ENCODE peak calls at places on chromosomes 5 and 9, in four cellular contexts. G, I, C and M are unnamed samples.

GRCh38 chr5:172541119-172541763 is 86.9 kb upstream of the SH3PXD2B start:
- DNase-seq in G (no peak), I (no peak), C (no peak), M (peak)

GRCh38 chr5:3893527-3893926 is 297.9 kb downstream of the IRX1 start:
- DNase-seq in G (no peak), I (no peak), C (no peak), M (no peak)

GRCh38 chr9:128733256-128733655 is 9.3 kb upstream of the ZDHHC12 start:
- DNase-seq in G (no peak), I (peak), C (peak), M (peak)

GRCh38 chr9:33168941-33169544 is 1.9 kb upstream of the B4GALT1 start:
- DNase-seq in G (no peak), I (no peak), C (no peak), M (no peak)

GRCh38 chr9:132769895-132770774 is 99.9 kb downstream of the GTF3C4 start:
- DNase-seq in G (peak), I (peak), C (peak), M (peak)

GRCh38 chr5:31442253-31442820 is 89.6 kb downstream of the DROSHA start:
- DNase-seq in G (no peak), I (no peak), C (no peak), M (no peak)

GRCh38 chr5:1782385-1783213 is 17.0 kb downstream of the MRPL36 start:
- DNase-seq in G (no peak), I (no peak), C (no peak), M (no peak)

GRCh38 chr5:6712136-6712581 is 1.1 kb upstream of the TENT4A start:
- DNase-seq in G (peak), I (peak), C (peak), M (peak)

GRCh38 chr5:108650997-108651396 is 96.7 kb upstream of the FER start:
- DNase-seq in G (no peak), I (no peak), C (no peak), M (no peak)

GRCh38 chr5:9582406-9582805 is 36.5 kb upstream of the SEMA5A start:
- DNase-seq in G (no peak), I (no peak), C (no peak), M (no peak)

GRCh38 chr9:5690278-5690677 is 61.4 kb downstream of the RIC1 start:
- DNase-seq in G (no peak), I (no peak), C (no peak), M (no peak)

GRCh38 chr5:74272019-74272775 is 368.3 kb downstream of the ENC1 start:
- DNase-seq in G (no peak), I (no peak), C (no peak), M (no peak)

GRCh38 chr9:80885894-80886293 is 803.5 kb downstream of the TLE1 start:
- DNase-seq in G (no peak), I (no peak), C (no peak), M (no peak)

GRCh38 chr5:9188131-9188530 is 357.7 kb downstream of the SEMA5A start:
- DNase-seq in G (no peak), I (no peak), C (no peak), M (no peak)

GRCh38 chr9:118961857-118962256 is 407.4 kb downstream of the BRINP1 start:
- DNase-seq in G (no peak), I (no peak), C (no peak), M (no peak)

GRCh38 chr5:140189977-140190867 is 15.2 kb downstream of the CYSTM1 start:
- DNase-seq in G (no peak), I (no peak), C (no peak), M (no peak)

GRCh38 chr5:125054106-125054505 is 307.7 kb upstream of the ZNF608 start:
- DNase-seq in G (no peak), I (no peak), C (no peak), M (no peak)

GRCh38 chr5:74257645-74258328 is 382.7 kb downstream of the ENC1 start:
- DNase-seq in G (no peak), I (no peak), C (no peak), M (no peak)

GRCh38 chr5:6804766-6805165 is 91.5 kb downstream of the TENT4A start:
- DNase-seq in G (no peak), I (no peak), C (no peak), M (no peak)

DNA sequence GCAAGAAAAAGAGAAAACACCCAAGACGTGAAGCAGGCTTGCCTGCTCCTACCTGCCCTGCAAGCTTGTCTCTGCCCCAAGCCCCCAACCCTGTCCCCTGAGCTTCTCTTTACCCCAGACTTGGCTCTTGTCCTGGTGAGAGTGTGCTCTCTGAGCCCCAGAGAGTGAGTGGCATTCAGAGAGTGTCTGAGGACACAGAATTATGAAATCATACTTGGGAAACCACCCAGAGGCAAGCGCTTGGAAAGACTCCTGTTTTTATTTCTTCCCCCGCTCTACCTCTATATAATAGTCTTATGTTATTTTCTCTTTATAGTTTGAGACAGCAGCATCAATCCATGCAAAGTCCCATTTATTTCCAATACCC is 287.2 kb downstream of the GADD45G start:
- DNase-seq in G (no peak), I (no peak), C (no peak), M (no peak)
- TF ChIP-seq CTCF in G (no peak), I (no peak), C (no peak), M (no peak)

GRCh38 chr5:65737842-65738241 is 15.8 kb downstream of the NLN start:
- DNase-seq in G (no peak), I (no peak), C (no peak), M (no peak)

GRCh38 chr5:65739162-65739561 is 17.2 kb downstream of the NLN start:
- DNase-seq in G (no peak), I (no peak), C (no peak), M (no peak)

GRCh38 chr5:65738305-65738704 is 16.3 kb downstream of the NLN start:
- DNase-seq in G (no peak), I (no peak), C (no peak), M (no peak)

DNA sequence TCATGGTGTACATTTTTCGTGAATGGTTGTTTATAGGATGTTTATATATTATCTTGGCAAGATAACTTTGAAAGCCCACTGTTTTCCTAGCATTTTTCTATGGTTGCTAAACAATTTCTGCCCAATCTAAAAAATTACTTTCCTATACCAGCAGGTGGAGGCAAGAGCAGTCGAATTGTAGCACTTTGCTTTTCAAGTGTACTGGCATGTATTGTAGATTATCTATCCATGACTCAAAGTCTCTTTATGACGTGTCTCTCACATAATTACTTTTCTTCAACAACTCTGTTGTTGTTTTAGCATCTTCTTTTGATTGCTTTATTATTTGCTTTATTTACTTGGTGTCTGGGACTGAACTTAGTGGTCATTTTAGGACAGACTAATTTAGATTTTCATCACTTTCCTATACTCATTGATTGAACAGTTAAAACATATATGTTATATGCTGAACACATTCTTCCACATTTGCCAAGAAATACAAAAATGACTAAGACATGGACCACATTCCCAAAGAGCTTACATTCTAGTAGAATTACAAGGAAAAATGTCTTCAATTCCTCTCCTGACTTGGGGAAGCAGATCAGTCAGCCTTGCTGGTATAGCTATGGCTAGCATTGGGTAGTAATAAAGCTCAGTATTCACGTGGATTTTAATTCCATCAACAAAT is 20.7 kb downstream of the NLN start:
- DNase-seq in G (no peak), I (no peak), C (peak), M (no peak)
- TF ChIP-seq CTCF in G (no peak), I (peak), C (peak), M (peak)

DNA sequence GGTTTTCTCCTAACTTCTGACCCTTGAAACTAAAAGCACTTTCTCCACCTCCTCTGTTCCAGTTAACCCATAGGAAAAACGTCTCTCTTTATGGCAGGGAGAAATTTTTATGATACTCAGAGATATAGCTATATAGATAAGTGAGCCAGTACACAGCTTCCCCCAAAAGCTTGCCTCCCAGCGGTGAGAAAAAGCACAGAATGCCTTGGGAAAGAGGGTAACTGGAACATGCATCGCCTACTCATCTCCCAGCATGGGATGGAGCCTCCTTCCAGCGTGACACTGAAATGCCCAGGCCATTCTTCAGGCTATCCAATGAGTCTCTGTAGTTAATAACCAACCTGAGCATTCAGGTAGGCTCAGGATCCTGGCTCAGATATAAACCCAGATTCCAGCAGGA is 963.1 kb upstream of the DMAC1 start:
- DNase-seq in G (no peak), I (no peak), C (no peak), M (no peak)
- TF ChIP-seq CTCF in G (no peak), I (no peak), C (no peak), M (no peak)

DNA sequence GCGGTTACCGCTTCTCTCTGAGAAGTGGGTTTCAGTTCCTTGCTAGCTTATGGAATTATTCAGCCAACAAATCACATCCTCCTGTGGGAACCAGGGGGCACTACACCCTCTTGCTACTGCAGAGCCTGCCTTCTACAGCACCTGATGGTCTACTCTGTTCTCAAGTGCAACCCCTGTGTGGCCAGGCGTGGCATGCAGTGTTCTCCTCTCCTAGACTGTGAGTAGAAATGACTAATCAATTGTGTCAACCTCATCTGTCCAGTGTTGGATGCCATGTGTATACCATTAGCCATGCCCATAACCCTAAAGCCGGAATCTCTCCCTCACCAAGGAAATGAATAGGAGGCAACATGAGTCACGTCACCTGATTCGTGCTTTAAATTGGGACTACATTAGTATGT is 117.2 kb upstream of the LIFR start:
- DNase-seq in G (no peak), I (no peak), C (no peak), M (no peak)
- TF ChIP-seq CTCF in G (no peak), I (peak), C (no peak), M (no peak)

DNA sequence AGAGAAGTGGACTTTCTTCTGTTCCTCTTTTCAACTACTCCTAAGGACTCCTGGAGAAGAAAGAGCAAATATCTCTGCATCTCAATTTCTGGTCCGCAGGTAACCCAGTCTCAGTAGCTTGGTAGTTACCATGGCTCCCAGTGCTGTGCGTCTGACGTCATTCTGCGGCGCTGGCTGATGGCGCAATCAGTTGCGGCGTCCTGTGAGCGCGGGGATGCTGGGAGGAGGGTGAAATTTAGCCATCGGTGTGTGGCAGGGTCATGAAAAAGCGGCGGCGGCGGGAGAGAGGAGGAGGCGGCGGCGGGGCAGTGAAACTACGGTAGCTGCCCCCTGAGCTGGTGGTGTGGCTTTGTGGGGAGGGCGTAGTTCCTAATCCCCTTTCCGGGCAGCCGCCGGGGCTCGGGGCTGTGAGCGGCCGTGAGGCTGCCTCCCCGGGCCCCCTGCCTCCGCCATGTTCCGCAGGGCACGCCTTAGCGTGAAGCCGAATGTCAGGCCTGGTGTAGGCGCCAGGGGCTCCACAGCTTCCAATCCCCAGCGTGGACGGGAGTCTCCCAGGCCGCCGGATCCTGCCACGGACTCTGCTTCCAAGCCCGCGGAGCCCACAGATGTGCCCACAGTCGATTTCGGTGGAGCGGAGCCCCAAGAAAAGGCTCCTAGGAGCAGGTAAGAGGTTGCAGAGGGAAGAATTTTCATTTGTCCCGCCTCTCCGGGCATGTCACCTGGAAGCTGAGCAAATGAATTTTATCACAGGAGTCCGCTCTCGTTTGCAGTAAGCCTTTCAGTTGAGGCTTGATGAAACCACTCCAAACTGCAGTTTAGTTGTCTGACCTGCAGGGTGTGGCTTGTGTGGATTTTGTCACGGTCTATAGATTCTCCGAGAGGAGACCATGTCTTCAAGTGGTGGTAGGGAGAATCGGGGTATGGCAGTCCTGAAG is at the start of gene BDP1:
- DNase-seq in G (peak), I (peak), C (peak), M (peak)
- TF ChIP-seq CTCF in G (no peak), I (peak), C (peak), M (peak)

DNA sequence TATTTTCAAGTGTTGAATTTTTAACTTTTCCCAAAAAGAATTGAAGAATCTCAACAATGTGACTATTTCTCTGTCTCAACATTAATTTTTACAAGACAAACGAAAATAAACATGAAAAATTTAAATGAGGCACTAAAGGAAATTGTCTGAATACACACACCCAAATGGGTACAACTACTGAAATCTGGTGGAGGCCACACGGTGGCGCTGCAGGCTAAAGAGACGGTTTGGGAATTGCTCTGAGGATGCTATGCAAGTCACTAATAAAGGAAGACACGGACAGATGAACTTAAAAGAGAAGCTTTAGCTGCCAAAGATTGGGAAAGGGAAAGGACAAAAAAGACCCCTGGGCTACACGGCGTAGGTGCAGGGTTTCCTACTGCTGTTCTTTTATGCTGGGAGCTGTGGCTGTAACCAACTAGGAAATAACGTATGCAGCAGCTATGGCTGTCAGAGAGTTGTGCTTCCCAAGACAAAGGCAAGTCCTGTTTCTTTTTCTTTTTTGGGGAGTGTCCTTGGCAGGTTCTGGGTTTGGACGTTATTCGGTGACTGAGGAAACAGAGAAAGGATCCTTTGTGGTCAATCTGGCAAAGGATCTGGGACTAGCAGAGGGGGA is at the start of gene PCDHB10:
- DNase-seq in G (no peak), I (peak), C (no peak), M (no peak)
- TF ChIP-seq CTCF in G (no peak), I (peak), C (no peak), M (peak)

DNA sequence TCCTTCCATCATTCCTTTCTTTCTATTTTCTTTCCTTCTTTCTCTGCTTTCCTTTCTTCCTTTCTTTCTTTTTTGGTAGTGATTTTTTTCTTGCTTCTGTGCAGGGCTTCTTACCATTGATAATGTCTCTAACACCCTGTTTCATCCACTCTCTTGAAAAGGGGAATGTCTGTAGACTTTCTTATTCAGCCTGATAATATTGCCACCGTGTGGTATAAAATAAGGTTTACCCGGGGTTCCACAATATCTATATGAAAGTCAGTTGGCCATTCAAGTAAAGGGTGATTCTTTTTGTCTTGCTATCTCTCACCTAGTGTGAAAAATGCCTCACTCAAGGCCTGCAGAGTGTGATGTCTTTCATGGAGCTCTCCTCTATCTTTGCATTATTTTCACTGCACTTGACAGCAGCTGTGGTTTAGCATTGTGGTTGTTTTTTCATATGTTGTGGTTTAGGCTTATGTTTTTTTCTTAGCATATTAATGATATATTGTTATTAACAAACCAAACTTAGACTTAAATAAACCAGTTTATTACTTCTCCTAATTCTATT is 153.9 kb downstream of the CSNK1G3 start:
- DNase-seq in G (no peak), I (no peak), C (no peak), M (no peak)
- TF ChIP-seq CTCF in G (no peak), I (no peak), C (no peak), M (no peak)

GRCh38 chr5:16245956-16246355 is 66.4 kb upstream of the MARCHF11 start:
- DNase-seq in G (no peak), I (no peak), C (no peak), M (no peak)
- TF ChIP-seq CTCF in G (no peak), I (no peak), C (no peak), M (no peak)

DNA sequence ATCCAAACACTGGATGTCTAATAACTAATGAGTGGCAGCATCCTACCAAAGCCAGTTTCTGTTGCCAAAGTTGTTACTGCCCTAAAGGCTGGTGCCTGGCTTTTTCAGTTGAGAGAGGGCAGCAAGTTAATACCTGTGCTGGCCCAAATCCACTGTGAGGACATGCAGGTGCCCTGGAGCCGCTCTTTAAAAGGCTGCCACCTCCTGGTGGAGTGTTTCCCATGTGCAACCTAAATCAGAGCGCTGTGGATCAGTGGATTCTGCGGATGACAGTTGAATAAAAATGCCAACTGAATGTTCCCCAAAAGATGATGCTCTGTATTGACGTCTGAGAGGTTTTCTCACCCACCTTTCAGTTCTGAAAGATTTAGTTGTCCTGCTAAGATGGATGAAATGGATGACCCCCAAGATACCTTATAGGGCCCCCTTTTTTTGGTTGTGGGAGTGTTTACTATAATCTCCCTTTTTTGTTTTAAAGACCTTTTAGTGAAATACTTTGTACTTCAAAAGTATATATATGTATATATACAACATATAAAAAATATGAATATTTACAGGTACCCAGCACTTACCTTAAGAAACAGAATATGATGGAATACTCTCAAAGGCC is 146.4 kb downstream of the EGFLAM start:
- DNase-seq in G (no peak), I (no peak), C (no peak), M (peak)
- TF ChIP-seq CTCF in G (no peak), I (peak), C (no peak), M (peak)